ENCODE peak calls at places on chromosomes 2 and 18, in seven cellular contexts. A is H9, Q is GM23248, E is GM23338, T is neural progenitor cell, R is hepatocyte, G is fibroblast of lung. C is an unnamed sample. For H3K27me3, the result is how much of the 10 kb centered on the place peaks cover.

GRCh38 chr2:236184701-236185100 is 16.5 kb upstream of the GBX2 start:
- DNase-seq in A (no peak), Q (no peak), E (no peak), T (no peak), R (no peak), G (no peak), C (no peak)

GRCh38 chr18:43181711-43182110 is 66.2 kb upstream of the RIT2 start:
- DNase-seq in A (no peak), Q (no peak), E (no peak), T (no peak), R (no peak), G (no peak), C (no peak)

GRCh38 chr2:12057436-12058166 is 311.2 kb downstream of the LPIN1 start:
- DNase-seq in A (peak), Q (no peak), E (no peak), T (no peak), R (no peak), G (peak), C (no peak)

GRCh38 chr2:174965992-174966789 is 39.0 kb downstream of the CHN1 start:
- DNase-seq in A (no peak), Q (peak), E (no peak), T (peak), R (no peak), G (peak), C (peak)

GRCh38 chr2:194327196-194327888 is 1329.7 kb upstream of the SLC39A10 start:
- DNase-seq in A (peak), Q (no peak), E (no peak), T (no peak), R (no peak), G (no peak), C (no peak)

GRCh38 chr2:143852748-143853147 is 667.2 kb downstream of the ZEB2 start:
- DNase-seq in A (peak), Q (no peak), E (peak), T (peak), R (peak), G (no peak), C (no peak)

GRCh38 chr2:156537147-156537546 is 101.0 kb downstream of the GPD2 start:
- DNase-seq in A (no peak), Q (peak), E (no peak), T (no peak), R (no peak), G (peak), C (peak)

GRCh38 chr2:10818986-10819385 is 6.4 kb upstream of the PDIA6 start:
- DNase-seq in A (no peak), Q (no peak), E (no peak), T (no peak), R (no peak), G (no peak), C (no peak)

GRCh38 chr2:127420039-127420864 is 2.0 kb downstream of the PROC start:
- DNase-seq in A (no peak), Q (no peak), E (no peak), T (no peak), R (no peak), G (no peak), C (peak)

GRCh38 chr2:127419448-127420038 is 1.3 kb downstream of the PROC start:
- DNase-seq in A (no peak), Q (no peak), E (no peak), T (no peak), R (no peak), G (no peak), C (peak)

GRCh38 chr2:127419112-127419430 is 844 bp downstream of the PROC start:
- DNase-seq in A (no peak), Q (no peak), E (no peak), T (no peak), R (no peak), G (no peak), C (no peak)

GRCh38 chr2:127417406-127417805 is 821 bp upstream of the PROC start:
- DNase-seq in A (no peak), Q (no peak), E (no peak), T (no peak), R (peak), G (no peak), C (peak)

DNA sequence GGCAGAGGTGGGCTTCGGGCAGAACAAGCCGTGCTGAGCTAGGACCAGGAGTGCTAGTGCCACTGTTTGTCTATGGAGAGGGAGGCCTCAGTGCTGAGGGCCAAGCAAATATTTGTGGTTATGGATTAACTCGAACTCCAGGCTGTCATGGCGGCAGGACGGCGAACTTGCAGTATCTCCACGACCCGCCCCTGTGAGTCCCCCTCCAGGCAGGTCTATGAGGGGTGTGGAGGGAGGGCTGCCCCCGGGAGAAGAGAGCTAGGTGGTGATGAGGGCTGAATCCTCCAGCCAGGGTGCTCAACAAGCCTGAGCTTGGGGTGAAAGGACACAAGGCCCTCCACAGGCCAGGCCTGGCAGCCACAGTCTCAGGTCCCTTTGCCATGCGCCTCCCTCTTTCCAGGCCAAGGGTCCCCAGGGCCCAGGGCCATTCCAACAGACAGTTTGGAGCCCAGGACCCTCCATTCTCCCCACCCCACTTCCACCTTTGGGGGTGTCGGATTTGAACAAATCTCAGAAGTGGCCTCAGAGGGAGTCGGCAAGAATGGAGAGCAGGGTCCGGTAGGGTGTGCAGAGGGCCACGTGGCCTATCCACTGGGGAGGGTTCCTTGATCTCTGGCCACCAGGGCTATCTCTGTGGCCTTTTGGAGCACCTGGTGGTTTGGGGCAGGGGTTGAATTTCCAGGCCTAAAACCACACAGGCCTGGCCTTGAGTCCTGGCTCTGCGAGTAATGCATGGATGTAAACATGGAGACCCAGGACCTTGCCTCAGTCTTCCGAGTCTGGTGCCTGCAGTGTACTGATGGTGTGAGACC is at the start of gene PROC:
- DNase-seq in A (peak), Q (no peak), E (no peak), T (no peak), R (peak), G (no peak), C (no peak)
- H3K27me3 ChIP-seq in A (under half), Q (under half), E (half or more), T (half or more), R (under half), G (under half), C (under half)

DNA sequence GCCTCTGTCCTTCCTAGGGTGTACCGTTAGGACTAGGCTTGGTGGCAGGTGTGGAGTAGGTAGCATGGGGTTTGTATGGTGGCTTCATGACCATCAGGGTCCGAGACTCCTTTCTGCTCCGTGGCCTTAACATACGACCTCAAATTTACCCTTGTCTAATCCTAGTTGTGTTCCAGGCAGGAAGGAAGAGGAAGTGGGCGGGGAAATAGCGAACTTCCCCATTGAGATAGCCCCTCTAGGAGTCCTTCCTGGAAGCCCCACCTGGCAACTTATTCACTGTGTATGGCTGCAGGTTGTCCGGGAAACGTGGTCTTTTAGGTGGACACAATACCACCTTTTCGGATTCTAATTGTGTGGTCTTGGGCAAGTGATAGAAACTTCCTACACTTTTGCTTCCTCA is 9.3 kb downstream of the CD8A start:
- DNase-seq in A (no peak), Q (no peak), E (no peak), T (no peak), R (no peak), G (no peak), C (no peak)
- H2AFZ ChIP-seq in A (no peak), Q (no peak), E (no peak), T (no peak), R (no peak), G (no peak), C (no peak)

GRCh38 chr18:22224339-22224738 is 55.0 kb downstream of the GATA6 start:
- DNase-seq in A (no peak), Q (no peak), E (no peak), T (no peak), R (no peak), G (no peak), C (no peak)

GRCh38 chr18:22223961-22224322 is 54.6 kb downstream of the GATA6 start:
- DNase-seq in A (no peak), Q (no peak), E (no peak), T (no peak), R (no peak), G (no peak), C (no peak)

GRCh38 chr18:22221350-22221749 is 52.0 kb downstream of the GATA6 start:
- DNase-seq in A (no peak), Q (no peak), E (no peak), T (no peak), R (no peak), G (no peak), C (no peak)

GRCh38 chr18:22223263-22223960 is 54.0 kb downstream of the GATA6 start:
- DNase-seq in A (peak), Q (peak), E (peak), T (no peak), R (peak), G (peak), C (no peak)

GRCh38 chr18:22219568-22220355 is 50.4 kb downstream of the GATA6 start:
- DNase-seq in A (peak), Q (no peak), E (peak), T (peak), R (no peak), G (no peak), C (no peak)
- H3K27me3 ChIP-seq in A (under half), Q (under half), E (half or more), T (half or more), R (under half), G (under half), C (under half)

DNA sequence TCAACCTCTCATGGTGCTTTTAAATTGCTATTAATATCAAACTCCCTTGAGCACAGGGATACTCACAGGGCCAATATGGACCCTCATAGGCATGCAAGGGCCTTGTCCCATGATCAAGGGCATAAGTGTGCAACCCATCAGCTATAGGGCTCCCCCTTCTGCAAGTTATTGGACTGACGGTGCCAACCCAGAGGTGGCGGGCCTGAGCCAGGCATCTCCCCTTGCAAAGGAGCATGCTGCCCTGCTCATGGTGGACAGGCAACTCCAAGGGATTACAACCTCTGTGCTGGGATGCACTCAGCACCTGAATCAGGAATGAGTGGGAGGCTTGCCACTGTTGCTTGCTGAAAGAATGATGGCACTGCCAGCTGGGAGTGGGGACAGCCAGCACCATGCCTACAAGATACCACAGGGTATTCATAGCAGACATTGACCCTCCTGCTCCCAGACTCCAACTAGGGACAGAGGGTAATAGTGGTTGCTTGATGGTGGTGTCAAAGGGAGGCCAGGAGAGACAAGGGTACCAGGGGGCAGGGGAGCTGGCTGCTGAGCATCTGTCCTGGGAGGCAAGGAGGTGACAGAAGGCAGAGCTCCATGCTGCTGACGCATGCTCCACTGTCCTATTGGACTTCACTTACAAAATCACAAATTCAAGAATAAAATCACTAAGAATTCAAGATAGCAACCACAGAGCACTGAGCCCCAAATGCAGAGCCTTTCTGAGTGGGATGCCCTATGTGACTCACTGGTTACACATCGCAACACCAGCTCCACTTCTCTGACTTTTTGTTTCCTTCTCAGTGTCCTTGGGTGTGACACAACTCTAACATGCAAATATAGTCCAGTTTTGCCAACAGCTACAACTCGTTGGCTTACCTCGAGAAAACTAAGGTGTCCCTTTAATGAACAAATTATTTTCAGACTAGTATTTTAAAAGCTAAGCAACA is 157.1 kb upstream of the CCDC150 start:
- DNase-seq in A (no peak), Q (peak), E (no peak), T (no peak), R (no peak), G (peak), C (peak)
- H2AFZ ChIP-seq in A (no peak), Q (no peak), E (no peak), T (no peak), R (no peak), G (no peak), C (no peak)

DNA sequence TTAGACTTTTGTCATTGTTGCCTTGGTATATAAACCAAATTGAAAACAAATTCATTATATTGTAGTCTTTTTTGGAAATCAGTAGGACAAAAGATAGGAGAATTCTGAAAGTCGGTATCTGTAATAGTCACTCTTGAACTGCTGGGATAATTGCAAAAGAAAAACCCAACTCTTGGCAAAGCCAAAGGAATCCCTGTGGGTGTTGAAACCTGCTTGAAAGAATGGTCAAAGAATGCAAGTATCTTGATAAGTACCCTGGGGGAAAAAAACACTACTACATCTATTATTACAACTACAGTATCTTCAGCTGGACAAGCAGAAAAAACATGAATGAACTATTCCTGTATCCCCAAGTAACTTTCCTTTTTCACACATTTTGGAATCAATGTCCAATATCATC is 7.3 kb upstream of the FAM237A start:
- DNase-seq in A (no peak), Q (no peak), E (no peak), T (no peak), R (no peak), G (peak), C (no peak)
- H3K27me3 ChIP-seq in A (under half), Q (under half), E (under half), T (under half), R (under half), G (under half), C (under half)

GRCh38 chr2:23293756-23294155 is 91.2 kb upstream of the KLHL29 start:
- DNase-seq in A (no peak), Q (peak), E (no peak), T (no peak), R (no peak), G (no peak), C (no peak)
- H2AFZ ChIP-seq in A (no peak), Q (peak), E (no peak), T (no peak), R (no peak), G (no peak), C (peak)

GRCh38 chr2:1501991-1502390 is 88.7 kb downstream of the TPO start:
- DNase-seq in A (no peak), Q (no peak), E (no peak), T (no peak), R (no peak), G (no peak), C (peak)
- H3K27me3 ChIP-seq in A (under half), Q (under half), E (under half), T (under half), R (under half), G (under half), C (under half)

C was measured in osteoblast.